ENCODE peak calls at places on chromosomes 11 and 22, in four cellular contexts. H, K, I and P are unnamed samples.
A peak's percentile ranks its signal among the peaks of the same experiment; 100 is the strongest.

GRCh38 chr22:50141891-50142363 is 28.6 kb upstream of the PANX2 start:
- DNase-seq in H (no peak), K (no peak), I (no peak), P (peak; percentile 41)

GRCh38 chr11:130894322-130895025 is 21.8 kb downstream of the SNX19 start:
- DNase-seq in I (peak; percentile 15), K (peak; percentile 71), H (peak; percentile 62), P (peak; percentile 76)

GRCh38 chr22:36528795-36529718 is at the start of gene EIF3D:
- DNase-seq in I (peak; percentile 99), K (peak; percentile 99), H (peak; percentile 83), P (peak; percentile 97)

GRCh38 chr11:123062892-123063395 is 1.0 kb upstream of the HSPA8 start:
- DNase-seq in I (no peak), H (peak; percentile 69), K (no peak), P (no peak)

GRCh38 chr11:45652781-45653180 is 12.6 kb downstream of the CHST1 start:
- DNase-seq in I (no peak), K (no peak), H (no peak), P (no peak)

GRCh38 chr11:111963786-111964385 is 26.7 kb downstream of the DIXDC1 start:
- DNase-seq in I (no peak), H (no peak), K (no peak), P (no peak)

GRCh38 chr11:46051102-46051501 is 70.2 kb downstream of the PHF21A start:
- DNase-seq in K (no peak), H (no peak), I (no peak), P (no peak)

GRCh38 chr11:93524173-93524536 is 19.0 kb downstream of the SMCO4 start:
- DNase-seq in H (no peak), K (no peak), I (no peak), P (no peak)

GRCh38 chr11:77596626-77597025 is 6.9 kb downstream of the AQP11 start:
- DNase-seq in H (no peak), I (no peak), K (no peak), P (no peak)

GRCh38 chr22:49073873-49074417 is 753.7 kb downstream of the BRD1 start:
- DNase-seq in I (no peak), K (no peak), H (no peak), P (no peak)

GRCh38 chr11:65977621-65978390 is 16.3 kb downstream of the SART1 start:
- DNase-seq in I (no peak), H (no peak), K (no peak), P (no peak)

GRCh38 chr11:87463486-87464102 is 425.9 kb downstream of the TMEM135 start:
- DNase-seq in I (no peak), H (peak; percentile 17), K (peak; percentile 38), P (peak; percentile 12)

GRCh38 chr11:121722431-121723256 is 269.9 kb upstream of the SORL1-AS1 start:
- DNase-seq in I (no peak), H (no peak), K (peak; percentile 87), P (peak; percentile 63)

DNA sequence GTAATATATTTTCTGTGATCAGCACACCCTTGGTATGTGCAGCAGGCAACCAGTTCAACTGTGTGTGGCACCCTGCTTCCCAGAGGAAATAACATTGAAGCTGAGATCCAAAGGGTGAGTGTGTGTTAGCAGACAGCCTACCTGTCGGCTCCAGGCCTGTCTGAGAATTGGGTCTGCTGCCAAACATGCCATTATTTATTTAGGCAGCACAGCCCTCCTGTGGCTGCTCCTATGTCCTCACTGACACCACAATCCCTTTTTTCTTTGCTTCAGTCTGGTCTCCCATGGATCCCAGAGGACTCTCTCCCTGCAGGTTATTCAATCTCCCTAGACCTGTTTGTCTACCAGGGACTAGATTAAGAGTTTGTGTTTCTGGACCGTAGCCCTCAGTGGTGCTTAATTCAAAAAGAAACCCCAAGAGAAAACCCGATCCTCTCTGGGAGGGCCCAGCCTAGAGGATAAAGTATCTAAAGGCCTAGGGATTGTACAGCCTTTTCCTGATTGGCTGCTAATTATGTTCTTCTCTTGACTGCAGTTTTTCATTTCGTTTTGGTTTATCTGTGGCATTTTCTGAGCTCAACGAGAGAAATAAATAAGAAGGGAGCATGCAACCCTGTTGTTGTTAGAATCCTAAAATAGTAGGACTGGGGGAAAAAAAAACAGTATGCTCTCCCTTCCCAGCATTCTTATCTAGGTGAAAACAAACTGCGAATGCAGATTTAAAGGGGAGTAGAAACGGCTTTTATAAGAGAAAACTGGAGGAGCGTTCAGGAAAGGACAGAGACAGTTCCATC is 24.1 kb downstream of the KCNE3 start:
- DNase-seq in H (no peak), I (no peak), K (peak; percentile 56), P (no peak)
- TF ChIP-seq MAX in H (no peak), I (no peak), K (no peak), P (no peak)

GRCh38 chr11:22522225-22522624 is 103.4 kb downstream of the FANCF start:
- DNase-seq in H (no peak), I (no peak), K (no peak), P (no peak)

GRCh38 chr11:22516136-22516535 is 109.5 kb downstream of the FANCF start:
- DNase-seq in K (no peak), I (no peak), H (no peak), P (no peak)

DNA sequence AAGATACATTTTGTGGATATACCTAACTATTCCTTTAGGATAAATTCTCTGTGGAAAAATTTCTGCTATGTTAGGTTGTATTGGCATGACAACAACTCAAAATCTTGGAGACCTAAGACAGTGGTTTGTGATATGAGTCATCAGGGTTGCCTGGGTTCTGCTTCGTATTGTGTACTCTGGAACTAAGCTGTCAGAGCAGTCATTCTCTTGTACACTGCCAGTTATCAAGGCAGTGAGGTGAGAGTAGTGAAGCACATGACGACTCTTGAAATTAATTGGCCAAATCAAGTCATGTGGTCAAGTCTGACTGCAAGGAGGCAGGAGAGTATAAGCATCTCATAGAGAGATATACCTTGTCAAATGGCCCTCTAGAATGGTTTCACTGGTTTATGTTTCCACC is 104.4 kb downstream of the FANCF start:
- DNase-seq in H (no peak), K (peak; percentile 1), I (no peak), P (no peak)
- TF ChIP-seq CREM in H (no peak), K (no peak), I (no peak), P (no peak)

GRCh38 chr22:45640941-45641621 is 30.6 kb upstream of the ATXN10 start:
- DNase-seq in H (no peak), I (no peak), K (no peak), P (no peak)

GRCh38 chr22:45639747-45640102 is 31.9 kb upstream of the ATXN10 start:
- DNase-seq in K (no peak), I (no peak), H (no peak), P (no peak)

GRCh38 chr22:45640291-45640940 is 31.2 kb upstream of the ATXN10 start:
- DNase-seq in I (no peak), K (no peak), H (no peak), P (no peak)

GRCh38 chr22:45638197-45638596 is 33.4 kb upstream of the ATXN10 start:
- DNase-seq in I (no peak), H (no peak), K (no peak), P (no peak)

DNA sequence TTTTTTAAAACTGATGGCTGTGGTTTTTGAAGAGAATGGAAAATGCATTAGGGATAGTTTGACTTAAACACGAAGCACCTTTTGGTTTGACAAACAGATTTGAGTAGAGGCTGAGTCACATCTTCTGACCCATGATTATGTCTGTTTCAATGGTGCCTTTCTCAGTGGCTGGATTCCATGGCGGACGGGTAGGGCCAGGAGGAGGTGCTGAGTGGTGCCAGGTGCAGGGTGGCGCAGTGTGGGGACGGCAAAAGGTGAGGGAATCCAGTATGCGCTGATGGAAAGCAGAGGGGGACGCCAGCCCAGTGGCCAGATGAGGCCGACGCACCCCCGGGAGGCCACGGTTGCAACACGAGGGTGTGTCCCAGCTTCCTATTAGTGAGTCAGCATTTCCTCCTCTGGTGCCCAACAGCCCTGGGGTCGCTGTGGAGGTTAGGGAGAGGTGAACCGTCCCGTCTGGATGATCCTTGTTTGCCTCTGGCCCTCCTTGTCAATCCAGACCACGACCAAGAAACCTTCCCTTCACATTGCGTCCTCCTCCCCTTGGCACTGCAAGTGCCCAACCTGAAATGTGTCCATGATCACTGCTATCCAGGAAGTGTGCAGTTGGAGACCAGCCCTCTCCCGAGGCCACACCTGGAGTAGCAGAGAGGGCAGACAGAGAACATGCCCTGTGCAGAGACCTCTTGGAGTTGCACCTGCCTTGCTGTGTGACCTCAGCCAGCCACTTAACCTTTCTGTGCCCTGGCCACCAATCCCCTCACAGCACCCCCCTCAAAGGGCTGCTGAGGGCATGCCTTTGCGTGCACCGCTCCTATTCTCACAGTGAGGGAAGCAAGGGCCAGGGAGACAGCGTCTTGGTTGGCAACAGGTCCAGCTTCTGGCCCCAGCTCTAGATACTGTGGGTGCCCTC is 32.5 kb upstream of the ATXN10 start:
- DNase-seq in K (peak; percentile 57), H (peak; percentile 75), I (no peak), P (no peak)
- TF ChIP-seq MAX in K (peak; percentile 57), H (peak; percentile 51), I (no peak), P (no peak)

GRCh38 chr11:72826191-72826941 is 12.2 kb downstream of the ATG16L2 start:
- DNase-seq in H (no peak), I (no peak), K (no peak), P (no peak)
- TF ChIP-seq CREM in H (no peak), I (no peak), K (no peak), P (no peak)

DNA sequence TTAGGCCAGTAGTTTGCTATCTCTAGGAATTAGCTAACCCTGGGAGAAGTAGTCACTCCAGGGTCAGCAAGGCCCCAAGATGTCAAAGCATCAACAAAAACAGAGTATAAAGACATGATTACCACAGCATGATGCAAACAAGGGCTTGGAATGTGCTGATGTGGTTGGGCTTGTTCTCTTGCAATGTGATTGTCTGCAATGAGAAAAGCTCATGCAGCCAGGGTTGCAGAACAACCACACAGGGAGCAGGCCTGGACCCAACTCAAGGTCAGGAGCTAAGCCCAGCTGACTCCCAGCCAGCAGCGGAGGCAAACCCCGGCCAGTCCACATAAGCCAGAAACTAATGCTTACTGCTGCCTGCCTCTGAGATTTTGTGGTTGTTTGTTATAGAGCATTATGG is 132.4 kb upstream of the ZC3H12C start:
- DNase-seq in K (no peak), H (no peak), I (no peak), P (no peak)
- TF ChIP-seq MAX in K (no peak), H (no peak), I (no peak), P (no peak)

GRCh38 chr22:44278234-44279058 is 34.3 kb downstream of the SHISAL1 start:
- DNase-seq in I (no peak), H (no peak), K (no peak), P (no peak)
- TF ChIP-seq CREM in I (no peak), H (no peak), K (no peak), P (no peak)

DNA sequence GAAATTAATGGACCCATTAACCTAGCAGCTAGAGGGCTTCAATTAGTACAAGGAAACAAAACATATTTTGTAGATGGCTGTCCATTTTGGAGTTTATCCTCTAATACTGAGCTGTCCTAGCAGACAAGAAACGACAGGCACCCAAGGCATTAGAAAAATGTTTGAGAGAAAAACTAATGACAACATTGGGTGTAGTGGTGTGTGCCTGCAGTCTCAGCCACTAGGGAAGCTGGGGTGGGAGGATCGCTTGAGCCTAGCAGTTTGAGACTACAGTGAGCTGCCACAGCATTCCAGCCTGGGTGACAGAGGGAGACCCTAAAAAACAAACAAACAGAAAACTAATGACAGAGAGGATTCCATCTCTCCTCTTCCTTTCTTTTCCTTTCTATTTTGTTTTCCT is 1.5 kb downstream of the A4GALT start:
- DNase-seq in H (no peak), I (no peak), K (no peak), P (no peak)
- TF ChIP-seq MAX in H (no peak), I (no peak), K (no peak), P (no peak)